ENCODE peak calls at places on chromosomes 2 and 18, in seven cellular contexts. W, K, A, D, N, V and J are unnamed samples.

GRCh38 chr18:3593381-3593903 is 143.5 kb downstream of the TGIF1 start:
- DNase-seq in W (no peak), K (no peak), A (no peak), D (peak), N (no peak), V (no peak), J (peak)

GRCh38 chr2:131394147-131394931 is 30.4 kb upstream of the RAB6D start:
- DNase-seq in W (no peak), K (no peak), A (no peak), D (no peak), N (peak), V (no peak), J (no peak)

GRCh38 chr2:179995735-179996134 is 11.4 kb downstream of the CWC22 start:
- DNase-seq in W (no peak), K (no peak), A (no peak), D (no peak), N (no peak), V (no peak), J (no peak)

GRCh38 chr2:105789745-105790466 is 45.2 kb downstream of the NCK2 start:
- DNase-seq in W (peak), K (no peak), A (peak), D (peak), N (no peak), V (no peak), J (peak)

GRCh38 chr2:86274265-86274917 is 63.0 kb downstream of the REEP1 start:
- DNase-seq in W (peak), K (peak), A (peak), D (peak), N (no peak), V (no peak), J (peak)

GRCh38 chr2:67342394-67342793 is 54.7 kb upstream of the ETAA1 start:
- DNase-seq in W (no peak), K (no peak), A (no peak), D (no peak), N (no peak), V (no peak), J (no peak)

GRCh38 chr2:113138428-113139322 is 11.3 kb downstream of the IL1RN start:
- DNase-seq in W (peak), K (peak), A (peak), D (peak), N (no peak), V (no peak), J (peak)

GRCh38 chr2:205372141-205372540 is 310.2 kb upstream of the NRP2 start:
- DNase-seq in W (no peak), K (no peak), A (no peak), D (no peak), N (no peak), V (no peak), J (peak)

GRCh38 chr2:231884438-231885140 is 41.6 kb downstream of the NPPC start:
- DNase-seq in W (no peak), K (no peak), A (no peak), D (no peak), N (no peak), V (no peak), J (no peak)

GRCh38 chr18:55318864-55319516 is 269.0 kb downstream of the TCF4 start:
- DNase-seq in W (peak), K (no peak), A (no peak), D (no peak), N (no peak), V (no peak), J (peak)

GRCh38 chr18:58451115-58451971 is 177.5 kb downstream of the ALPK2 start:
- DNase-seq in W (no peak), K (no peak), A (no peak), D (no peak), N (no peak), V (no peak), J (no peak)

GRCh38 chr2:104028066-104028465 is 825.8 kb upstream of the POU3F3 start:
- DNase-seq in W (no peak), K (no peak), A (no peak), D (no peak), N (no peak), V (no peak), J (no peak)

DNA sequence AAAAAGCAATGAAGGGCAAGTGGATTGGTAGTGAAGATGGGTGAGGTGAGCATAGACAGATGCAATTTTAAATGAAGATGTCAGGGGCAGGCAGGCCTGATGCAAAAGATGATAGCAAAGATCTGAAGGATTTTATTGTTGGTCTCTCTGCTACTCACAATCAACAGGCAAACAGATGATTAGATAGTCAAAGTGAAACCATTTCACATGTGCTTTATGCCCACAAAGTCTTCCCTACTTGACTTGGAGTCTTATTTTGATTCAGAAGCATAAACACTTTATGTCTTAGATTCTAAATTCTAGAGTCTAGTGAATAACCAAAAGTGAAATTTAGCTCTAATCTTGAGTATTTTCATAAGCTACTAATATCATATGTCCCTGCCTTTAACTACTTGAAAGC is 153.8 kb upstream of the HNRNPA3 start:
- DNase-seq in W (no peak), K (no peak), A (no peak), D (no peak), N (no peak), V (no peak), J (no peak)
- TF ChIP-seq POLR2A in W (no peak), K (no peak), A (no peak), D (no peak), N (no peak), V (no peak), J (no peak)

GRCh38 chr2:60446413-60447358 is 106.8 kb downstream of the BCL11A start:
- DNase-seq in W (no peak), K (no peak), A (no peak), D (no peak), N (no peak), V (no peak), J (no peak)
- TF ChIP-seq POLR2A in W (no peak), K (no peak), A (no peak), D (no peak), N (no peak), V (no peak), J (no peak)

DNA sequence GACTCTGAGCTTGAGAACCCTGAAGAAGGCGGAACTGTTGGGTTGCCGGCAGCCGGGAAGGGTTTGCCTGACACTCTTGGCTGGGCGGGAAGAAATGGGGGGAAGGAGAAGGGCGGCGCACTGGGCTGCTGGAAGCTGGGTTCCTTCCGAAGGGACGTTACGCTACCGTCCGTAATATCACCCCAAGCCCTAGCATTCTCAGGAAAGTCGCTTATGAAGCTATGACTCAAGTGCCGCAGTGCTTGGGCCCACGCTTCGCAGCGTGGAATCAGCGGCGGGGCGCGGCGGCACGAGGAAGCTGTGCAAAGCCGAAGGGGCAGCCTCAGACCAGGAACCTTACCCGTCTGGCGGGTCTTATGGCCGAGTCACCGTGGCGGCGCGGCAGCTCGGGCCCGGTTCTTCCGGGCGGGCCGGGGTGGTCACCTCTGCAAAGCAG is 50.2 kb upstream of the SIGLEC15 start:
- DNase-seq in W (peak), K (peak), A (peak), D (no peak), N (peak), V (peak), J (peak)
- TF ChIP-seq POLR2A in W (peak), K (peak), A (peak), D (no peak), N (no peak), V (no peak), J (no peak)

GRCh38 chr2:62450716-62451191 is 55.2 kb downstream of the TMEM17 start:
- DNase-seq in W (no peak), K (no peak), A (no peak), D (no peak), N (peak), V (no peak), J (no peak)

GRCh38 chr2:62456721-62457539 is 49.1 kb downstream of the TMEM17 start:
- DNase-seq in W (peak), K (peak), A (peak), D (peak), N (peak), V (peak), J (peak)

GRCh38 chr2:62455957-62456692 is 49.9 kb downstream of the TMEM17 start:
- DNase-seq in W (no peak), K (no peak), A (no peak), D (no peak), N (no peak), V (no peak), J (no peak)

GRCh38 chr2:62457555-62457954 is 48.4 kb downstream of the TMEM17 start:
- DNase-seq in W (no peak), K (no peak), A (no peak), D (no peak), N (no peak), V (no peak), J (no peak)

DNA sequence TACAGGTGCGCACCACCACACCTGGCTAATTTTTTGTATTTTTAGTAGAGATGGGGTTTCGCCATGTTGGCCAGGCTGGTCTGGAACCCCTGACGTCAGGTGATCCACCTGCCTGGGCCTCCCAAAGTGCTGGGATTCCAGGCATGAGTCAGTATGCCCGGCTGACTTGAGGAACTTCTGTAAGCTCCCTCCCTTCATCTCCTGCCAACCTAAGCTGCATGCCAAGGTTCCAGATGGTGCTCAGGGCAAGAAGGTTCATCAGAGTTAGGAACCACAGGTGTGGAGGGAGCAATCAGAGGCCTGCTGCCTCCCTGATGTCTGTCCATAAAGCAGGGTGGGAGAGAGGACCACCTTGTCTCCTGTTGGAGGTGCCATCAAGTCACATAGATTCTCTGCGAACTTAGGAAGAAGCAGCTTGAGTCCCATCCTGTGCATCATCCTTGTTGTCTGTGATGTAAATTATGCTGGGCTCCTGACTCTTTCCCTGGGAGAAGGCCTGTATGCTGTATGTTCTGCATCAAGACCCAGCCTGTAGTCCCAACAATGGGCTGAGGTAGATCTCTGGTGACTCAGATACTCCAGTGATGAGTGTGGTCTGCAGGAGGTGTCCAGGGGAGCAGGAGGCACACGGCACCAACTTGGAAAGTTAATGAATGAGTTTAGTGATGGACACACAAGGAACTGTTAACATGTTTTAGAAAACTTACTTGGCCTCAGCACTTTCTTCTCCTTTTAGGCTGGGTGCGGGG is 53.1 kb downstream of the TMEM17 start:
- DNase-seq in W (no peak), K (no peak), A (no peak), D (no peak), N (no peak), V (no peak), J (no peak)
- TF ChIP-seq POLR2A in W (no peak), K (no peak), A (no peak), D (no peak), N (no peak), V (no peak), J (no peak)

DNA sequence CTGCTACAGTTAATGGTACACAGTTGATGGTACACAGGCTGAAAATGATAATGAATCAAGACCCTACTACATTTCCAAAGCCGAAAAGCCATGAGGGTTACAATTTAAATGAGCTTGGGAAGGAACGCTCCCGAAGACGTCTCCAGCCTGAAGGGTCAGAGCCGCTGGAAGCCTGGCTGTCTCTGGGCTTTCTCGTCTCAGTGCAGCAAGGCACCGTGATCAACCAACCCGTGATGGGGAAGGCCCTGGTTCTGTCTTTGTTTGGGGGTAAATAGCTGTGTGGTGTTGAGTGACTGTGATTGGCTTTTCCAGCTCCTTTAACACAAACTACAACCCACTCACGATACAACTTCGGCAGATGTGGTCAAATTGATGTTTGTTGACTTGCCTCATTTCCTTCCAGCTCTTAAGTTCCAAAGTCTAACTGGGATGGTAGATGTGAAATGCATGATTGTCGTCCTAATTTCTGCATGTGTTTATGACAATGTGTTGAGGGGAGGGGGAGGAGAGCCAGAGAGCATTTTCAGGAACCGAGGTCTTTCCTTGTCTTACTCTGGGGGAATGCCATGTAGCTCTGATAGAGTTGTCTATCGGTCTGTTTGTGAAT is 59.9 kb upstream of the EML6 start:
- DNase-seq in W (no peak), K (no peak), A (no peak), D (no peak), N (no peak), V (no peak), J (no peak)
- TF ChIP-seq POLR2A in W (no peak), K (no peak), A (no peak), D (no peak), N (no peak), V (no peak), J (no peak)

GRCh38 chr18:13579874-13580273 is 146.5 kb downstream of the FAM210A start:
- DNase-seq in W (no peak), K (no peak), A (no peak), D (no peak), N (no peak), V (no peak), J (no peak)

GRCh38 chr18:13578400-13578799 is 148.0 kb downstream of the FAM210A start:
- DNase-seq in W (no peak), K (no peak), A (no peak), D (no peak), N (no peak), V (no peak), J (no peak)

GRCh38 chr18:13574761-13575160 is 151.6 kb downstream of the FAM210A start:
- DNase-seq in W (no peak), K (no peak), A (no peak), D (no peak), N (no peak), V (no peak), J (no peak)

GRCh38 chr18:13576598-13576997 is 149.8 kb downstream of the FAM210A start:
- DNase-seq in W (no peak), K (no peak), A (no peak), D (no peak), N (no peak), V (no peak), J (no peak)

GRCh38 chr18:13577091-13577697 is 149.2 kb downstream of the FAM210A start:
- DNase-seq in W (no peak), K (no peak), A (no peak), D (peak), N (no peak), V (no peak), J (peak)
- TF ChIP-seq POLR2A in W (no peak), K (no peak), A (no peak), D (no peak), N (no peak), V (no peak), J (no peak)